ENCODE peak calls at places on chromosomes 12 and 14, in four cellular contexts. One of them, this sample, is unnamed.

GRCh38 chr14:104370256-104370870 is 209.2 kb upstream of the C14orf180 start:
- DNase-seq in HepG2: peak; percentile 15
- DNase-seq in WTC11: peak; percentile 66
- DNase-seq in HCT116: peak; percentile 10
- DNase-seq in this sample: peak; percentile 63

GRCh38 chr12:68237068-68237467 is 11.5 kb upstream of the IL26 start:
- DNase-seq in HepG2: no peak
- DNase-seq in HCT116: no peak
- DNase-seq in WTC11: no peak
- DNase-seq in this sample: no peak

GRCh38 chr14:100088226-100088625 is 23.0 kb downstream of the EVL start:
- DNase-seq in WTC11: no peak
- DNase-seq in HepG2: no peak
- DNase-seq in HCT116: no peak
- DNase-seq in this sample: no peak

GRCh38 chr14:85415015-85415712 is 114.8 kb upstream of the FLRT2 start:
- DNase-seq in WTC11: peak; percentile 22
- DNase-seq in HCT116: no peak
- DNase-seq in HepG2: peak; percentile 64
- DNase-seq in this sample: peak; percentile 17

GRCh38 chr12:121776190-121777098 is 17.0 kb downstream of the RHOF start:
- DNase-seq in WTC11: peak; percentile 95
- DNase-seq in HCT116: no peak
- DNase-seq in HepG2: no peak
- DNase-seq in this sample: no peak

GRCh38 chr12:46153267-46153872 is 115.5 kb downstream of the SLC38A1 start:
- DNase-seq in WTC11: no peak
- DNase-seq in HepG2: peak; percentile 7
- DNase-seq in HCT116: peak; percentile 18
- DNase-seq in this sample: no peak

GRCh38 chr12:92036771-92037453 is 108.7 kb downstream of the BTG1 start:
- DNase-seq in HCT116: no peak
- DNase-seq in WTC11: no peak
- DNase-seq in HepG2: no peak
- DNase-seq in this sample: no peak

GRCh38 chr14:105710119-105711057 is 184.0 kb downstream of the TMEM121 start:
- DNase-seq in WTC11: no peak
- DNase-seq in HepG2: no peak
- DNase-seq in HCT116: no peak
- DNase-seq in this sample: no peak

GRCh38 chr12:57531836-57532235 is 9.2 kb downstream of the MBD6 start:
- DNase-seq in HepG2: no peak
- DNase-seq in HCT116: no peak
- DNase-seq in WTC11: no peak
- DNase-seq in this sample: no peak
- TF ChIP-seq ATF3 in HepG2: no peak
- TF ChIP-seq ATF3 in HCT116: no peak
- TF ChIP-seq ATF3 in WTC11: no peak
- TF ChIP-seq ATF3 in this sample: no peak

GRCh38 chr12:88960213-88960878 is 380.1 kb upstream of the KITLG start:
- DNase-seq in HCT116: peak; percentile 91
- DNase-seq in WTC11: no peak
- DNase-seq in HepG2: peak; percentile 59
- DNase-seq in this sample: no peak
- TF ChIP-seq ATF3 in HCT116: peak; percentile 61
- TF ChIP-seq ATF3 in WTC11: no peak
- TF ChIP-seq ATF3 in HepG2: no peak
- TF ChIP-seq ATF3 in this sample: no peak

DNA sequence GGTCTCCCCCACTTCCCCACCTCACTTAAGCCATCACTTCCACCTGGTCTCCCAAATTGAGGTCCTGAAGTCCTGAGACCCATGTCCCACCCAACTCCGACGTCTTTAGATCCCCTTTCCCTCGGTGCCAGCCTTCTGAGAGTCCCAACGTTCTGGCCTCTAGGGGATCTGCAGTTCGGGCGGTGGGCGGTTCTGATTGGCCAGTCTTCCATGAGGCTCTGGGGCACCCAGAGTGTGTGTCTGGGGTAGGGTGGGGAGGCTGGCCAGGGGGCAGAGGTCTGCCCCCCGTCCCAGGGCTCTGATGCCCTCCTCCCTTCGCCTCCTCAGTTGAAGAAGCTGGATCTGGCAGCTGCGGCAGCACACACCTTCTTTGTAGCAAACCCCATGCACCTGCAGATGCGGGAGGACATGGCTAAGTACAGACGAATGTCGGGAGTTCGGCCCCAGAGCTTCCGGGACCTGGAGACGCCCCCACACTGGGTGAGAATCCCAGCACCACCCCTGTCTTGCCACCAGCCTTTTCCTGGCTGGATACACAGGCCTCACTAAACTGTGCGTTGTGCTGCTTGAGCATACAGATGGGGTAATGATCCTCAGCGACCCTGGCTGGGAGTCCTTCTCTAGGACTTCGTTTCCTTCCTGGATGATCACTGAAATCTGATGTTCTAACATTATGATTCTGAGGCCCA is 1.5 kb downstream of the P3H3 start:
- DNase-seq in WTC11: peak; percentile 47
- DNase-seq in HepG2: peak; percentile 66
- DNase-seq in HCT116: peak; percentile 63
- DNase-seq in this sample: peak; percentile 73
- TF ChIP-seq ATF3 in WTC11: no peak
- TF ChIP-seq ATF3 in HepG2: no peak
- TF ChIP-seq ATF3 in HCT116: no peak
- TF ChIP-seq ATF3 in this sample: no peak

GRCh38 chr12:79055926-79056674 is 191.5 kb downstream of the SYT1 start:
- DNase-seq in WTC11: no peak
- DNase-seq in HepG2: no peak
- DNase-seq in HCT116: peak; percentile 46
- DNase-seq in this sample: no peak
- TF ChIP-seq ATF3 in WTC11: no peak
- TF ChIP-seq ATF3 in HepG2: no peak
- TF ChIP-seq ATF3 in HCT116: no peak
- TF ChIP-seq ATF3 in this sample: no peak

DNA sequence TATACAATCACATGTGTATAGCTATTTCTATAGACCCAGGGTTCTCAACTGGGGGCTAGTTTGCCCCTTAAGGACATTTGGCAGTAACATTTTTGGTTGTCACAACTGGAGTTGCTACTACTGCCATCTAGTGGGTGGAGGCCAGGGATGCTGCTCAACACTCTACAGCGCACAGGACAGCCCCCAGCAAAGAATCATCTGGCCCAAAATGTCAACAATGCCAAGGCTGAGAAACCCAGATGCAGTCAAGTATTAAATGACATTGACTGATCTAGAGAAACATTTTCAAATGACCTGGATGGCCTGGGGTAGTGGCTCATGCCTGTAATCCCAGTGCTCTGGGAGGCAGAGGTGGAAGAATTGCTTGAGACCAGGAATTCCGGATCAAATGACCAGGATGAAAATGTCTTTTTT is 5.8 kb downstream of the WSB2 start:
- DNase-seq in WTC11: peak; percentile 77
- DNase-seq in HepG2: peak; percentile 68
- DNase-seq in HCT116: no peak
- DNase-seq in this sample: peak; percentile 79
- TF ChIP-seq ATF3 in WTC11: no peak
- TF ChIP-seq ATF3 in HepG2: no peak
- TF ChIP-seq ATF3 in HCT116: no peak
- TF ChIP-seq ATF3 in this sample: no peak

GRCh38 chr12:131893605-131894312 is 663 bp upstream of the ULK1 start:
- DNase-seq in HepG2: no peak
- DNase-seq in WTC11: no peak
- DNase-seq in HCT116: no peak
- DNase-seq in this sample: no peak
- TF ChIP-seq ATF3 in HepG2: no peak
- TF ChIP-seq ATF3 in WTC11: no peak
- TF ChIP-seq ATF3 in HCT116: no peak
- TF ChIP-seq ATF3 in this sample: no peak

GRCh38 chr14:73663548-73664212 is 18.9 kb downstream of the DNAL1 start:
- DNase-seq in HepG2: peak; percentile 81
- DNase-seq in WTC11: no peak
- DNase-seq in HCT116: no peak
- DNase-seq in this sample: no peak
- TF ChIP-seq ATF3 in HepG2: no peak
- TF ChIP-seq ATF3 in WTC11: no peak
- TF ChIP-seq ATF3 in HCT116: no peak
- TF ChIP-seq ATF3 in this sample: no peak

GRCh38 chr12:124861492-124861891 is 2.2 kb downstream of the SCARB1 start:
- DNase-seq in WTC11: no peak
- DNase-seq in HCT116: peak; percentile 53
- DNase-seq in HepG2: no peak
- DNase-seq in this sample: no peak

GRCh38 chr12:124861898-124862676 is 1.6 kb downstream of the SCARB1 start:
- DNase-seq in WTC11: no peak
- DNase-seq in HepG2: no peak
- DNase-seq in HCT116: no peak
- DNase-seq in this sample: no peak

GRCh38 chr12:124863409-124864325 is at the start of gene SCARB1:
- DNase-seq in HepG2: peak; percentile 66
- DNase-seq in WTC11: peak; percentile 84
- DNase-seq in HCT116: peak; percentile 36
- DNase-seq in this sample: peak; percentile 33

GRCh38 chr12:124864326-124864752 is 675 bp upstream of the SCARB1 start:
- DNase-seq in HCT116: no peak
- DNase-seq in HepG2: no peak
- DNase-seq in WTC11: no peak
- DNase-seq in this sample: no peak

GRCh38 chr12:124862768-124863408 is 776 bp downstream of the SCARB1 start:
- DNase-seq in HCT116: no peak
- DNase-seq in WTC11: no peak
- DNase-seq in HepG2: no peak
- DNase-seq in this sample: no peak
- TF ChIP-seq ATF3 in HCT116: no peak
- TF ChIP-seq ATF3 in WTC11: no peak
- TF ChIP-seq ATF3 in HepG2: no peak
- TF ChIP-seq ATF3 in this sample: no peak

This sample was measured in H1.